ENCODE peak calls at places on chromosomes 11 and 22, in eight cellular contexts. J is GM06990; L is non-pigmented ciliary epithelial cell; E is activated gamma-delta T cell treated with anti-CD3 and anti-CD28 coated beads, Interleukin-2, amount 50 U/mL, for 16 hours; Q is NCI-H1092 treated with DMSO at 0.1 percent for 48 hours; S is T-helper 9 cell; C is B cell; I is body of pancreas. M is an unnamed sample.

GRCh38 chr11:83871013-83871412 is 584.8 kb upstream of the CCDC90B start:
- DNase-seq in S (no peak), Q (no peak), C (no peak), E (no peak), I (no peak), L (no peak), J (no peak), M (no peak)

GRCh38 chr11:67663515-67664212 is 10.8 kb downstream of the ALDH3B2 start:
- DNase-seq in I (no peak), S (no peak), C (no peak), J (no peak), E (no peak), L (no peak), Q (no peak), M (no peak)

GRCh38 chr11:63841554-63841953 is 2.6 kb downstream of the MARK2 start:
- DNase-seq in C (no peak), E (no peak), Q (no peak), S (no peak), I (no peak), L (no peak), J (no peak), M (no peak)

GRCh38 chr11:21268036-21268435 is 598.6 kb downstream of the NELL1 start:
- DNase-seq in J (no peak), C (no peak), S (no peak), Q (no peak), E (no peak), L (no peak), I (no peak), M (no peak)

GRCh38 chr11:70305501-70305900 is 35.0 kb downstream of the PPFIA1 start:
- DNase-seq in S (no peak), L (no peak), Q (no peak), E (no peak), I (no peak), C (no peak), J (no peak), M (no peak)

GRCh38 chr22:43411040-43411919 is 534 bp upstream of the MPPED1 start:
- DNase-seq in Q (no peak), J (no peak), C (no peak), S (no peak), E (no peak), L (no peak), I (no peak), M (no peak)

GRCh38 chr11:44130751-44131150 is 35.3 kb downstream of the EXT2 start:
- DNase-seq in Q (no peak), J (no peak), L (no peak), C (no peak), I (no peak), E (no peak), S (no peak), M (no peak)

GRCh38 chr11:66266378-66267038 is 1.9 kb upstream of the RAB1B start:
- DNase-seq in L (no peak), J (no peak), S (no peak), Q (no peak), E (no peak), I (no peak), C (no peak), M (no peak)

GRCh38 chr11:9136731-9137130 is 45.3 kb upstream of the SCUBE2 start:
- DNase-seq in Q (peak; percentile 11), I (no peak), L (no peak), E (no peak), J (no peak), C (no peak), S (no peak), M (no peak)

GRCh38 chr11:82883853-82884252 is 16.4 kb downstream of the PRCP start:
- DNase-seq in S (no peak), J (no peak), E (no peak), C (no peak), I (no peak), Q (no peak), L (no peak), M (no peak)

GRCh38 chr11:132914600-132914999 is 617.7 kb downstream of the OPCML start:
- DNase-seq in Q (no peak), J (no peak), E (no peak), C (no peak), S (no peak), I (no peak), L (no peak), M (no peak)

M was measured in NCI-H1105 treated with DMSO at 0.1 percent for 48 hours.